ENCODE peak calls at places on chromosomes 2 and 18, in six cellular contexts. Q, G, U, R, E and S are unnamed samples.

GRCh38 chr2:119468154-119468955 is 36.7 kb downstream of the TMEM37 start:
- DNase-seq in U (no peak), Q (no peak), E (no peak), G (no peak), R (no peak), S (no peak)

GRCh38 chr2:238244151-238244550 is 4.3 kb upstream of the HES6 start:
- DNase-seq in U (no peak), E (no peak), R (no peak), Q (no peak), G (no peak), S (no peak)

GRCh38 chr2:176535480-176536113 is 266.4 kb downstream of the MTX2 start:
- DNase-seq in R (no peak), U (no peak), G (no peak), Q (no peak), E (no peak), S (no peak)

GRCh38 chr2:241389697-241390096 is 33.6 kb downstream of the FARP2 start:
- DNase-seq in G (no peak), U (no peak), R (no peak), E (no peak), Q (no peak), S (no peak)

GRCh38 chr2:195533771-195534642 is 123.0 kb upstream of the SLC39A10 start:
- DNase-seq in Q (no peak), R (no peak), G (no peak), U (peak; percentile 92), E (no peak), S (no peak)

GRCh38 chr2:98588880-98589425 is 19.4 kb downstream of the COA5 start:
- DNase-seq in Q (no peak), R (no peak), G (no peak), E (no peak), U (no peak), S (no peak)

GRCh38 chr2:151947524-151948165 is 119.4 kb upstream of the ARL5A start:
- DNase-seq in R (no peak), Q (no peak), G (no peak), E (peak; percentile 34), U (peak; percentile 80), S (no peak)

GRCh38 chr2:36356990-36357505 is 1.5 kb downstream of the CRIM1 start:
- DNase-seq in R (no peak), U (no peak), Q (no peak), E (no peak), G (peak; percentile 69), S (no peak)

GRCh38 chr2:178829299-178829698 is 22.1 kb upstream of the TTN start:
- DNase-seq in R (no peak), E (no peak), G (no peak), U (no peak), Q (no peak), S (no peak)

GRCh38 chr18:7926526-7926925 is 359.4 kb downstream of the PTPRM start:
- DNase-seq in G (peak; percentile 53), Q (no peak), R (no peak), E (peak; percentile 40), U (no peak), S (no peak)

GRCh38 chr2:178241852-178242551 is 47.7 kb downstream of the OSBPL6 start:
- DNase-seq in G (no peak), E (peak; percentile 37), U (no peak), R (peak; percentile 54), Q (no peak), S (no peak)

GRCh38 chr18:62131305-62131909 is 55.4 kb downstream of the PIGN start:
- DNase-seq in E (peak; percentile 51), G (peak; percentile 55), U (no peak), R (peak; percentile 65), Q (no peak), S (peak; percentile 51)

GRCh38 chr2:28993211-28993960 is 12.3 kb downstream of the TOGARAM2 start:
- DNase-seq in G (no peak), R (peak; percentile 76), U (no peak), Q (no peak), E (peak; percentile 57), S (no peak)

GRCh38 chr2:119476301-119477117 is 44.9 kb downstream of the TMEM37 start:
- DNase-seq in U (no peak), R (peak; percentile 49), G (peak; percentile 79), E (peak; percentile 63), Q (no peak), S (no peak)

GRCh38 chr2:26562811-26563645 is 78.1 kb downstream of the CIB4 start:
- DNase-seq in U (peak; percentile 79), G (no peak), E (peak; percentile 83), Q (peak; percentile 61), R (peak; percentile 63), S (no peak)

GRCh38 chr18:48924621-48925601 is 25.9 kb downstream of the SMAD7 start:
- DNase-seq in G (no peak), R (peak; percentile 33), E (no peak), U (peak; percentile 74), Q (no peak), S (no peak)

GRCh38 chr2:237896941-237897340 is 37.5 kb downstream of the RAMP1 start:
- DNase-seq in G (no peak), U (peak; percentile 70), Q (no peak), R (no peak), E (no peak), S (no peak)

GRCh38 chr2:10897956-10898355 is 13.8 kb upstream of the KCNF1 start:
- DNase-seq in G (no peak), R (no peak), Q (no peak), U (no peak), E (no peak), S (no peak)

GRCh38 chr2:224869601-224870000 is 153.4 kb upstream of the CCDC195 start:
- DNase-seq in Q (no peak), E (no peak), G (no peak), R (no peak), U (no peak), S (no peak)

GRCh38 chr2:215728504-215729065 is 284.8 kb downstream of the MREG start:
- DNase-seq in U (no peak), Q (no peak), G (peak; percentile 34), E (no peak), R (no peak), S (no peak)

GRCh38 chr2:237440819-237441281 is 26.9 kb upstream of the COL6A3 start:
- DNase-seq in E (no peak), R (no peak), U (no peak), Q (no peak), G (no peak), S (no peak)

GRCh38 chr2:172484253-172484652 is 56.9 kb downstream of the ITGA6 start:
- DNase-seq in Q (no peak), U (no peak), G (peak; percentile 41), E (no peak), R (no peak), S (no peak)

GRCh38 chr2:10331033-10331701 is 28.5 kb downstream of the HPCAL1 start:
- DNase-seq in G (no peak), R (peak; percentile 78), U (peak; percentile 76), E (peak; percentile 78), Q (no peak), S (peak; percentile 65)

GRCh38 chr2:189222440-189222839 is 42.9 kb upstream of the COL5A2 start:
- DNase-seq in Q (no peak), G (no peak), U (peak; percentile 76), E (peak; percentile 84), R (peak; percentile 47), S (no peak)

GRCh38 chr2:37417321-37417720 is 72.9 kb downstream of the QPCT start:
- DNase-seq in U (no peak), E (no peak), Q (no peak), R (no peak), G (no peak), S (no peak)

GRCh38 chr2:152298754-152299153 is 36.2 kb upstream of the FMNL2 start:
- DNase-seq in E (no peak), Q (no peak), U (no peak), R (no peak), G (no peak), S (no peak)

GRCh38 chr18:58970943-58971799 is 106.5 kb downstream of the ZNF532 start:
- DNase-seq in R (no peak), U (no peak), E (no peak), G (no peak), Q (no peak), S (no peak)

GRCh38 chr2:189129971-189130370 is 49.6 kb downstream of the COL5A2 start:
- DNase-seq in U (no peak), E (no peak), Q (no peak), R (no peak), G (no peak), S (no peak)

GRCh38 chr2:238720232-238720672 is 127.6 kb upstream of the TWIST2 start:
- DNase-seq in U (peak; percentile 87), E (peak; percentile 54), Q (no peak), G (peak; percentile 58), R (peak; percentile 59), S (no peak)

GRCh38 chr2:25598332-25598731 is 75.0 kb downstream of the DTNB start:
- DNase-seq in U (no peak), E (no peak), R (no peak), G (no peak), Q (no peak), S (no peak)

GRCh38 chr2:26672112-26672817 is 20.3 kb upstream of the KCNK3 start:
- DNase-seq in G (no peak), U (peak; percentile 20), E (no peak), Q (peak; percentile 15), R (no peak), S (no peak)

GRCh38 chr2:107685587-107685986 is 141.1 kb upstream of the RGPD4 start:
- DNase-seq in Q (no peak), E (no peak), R (no peak), G (no peak), U (no peak), S (no peak)

DNA sequence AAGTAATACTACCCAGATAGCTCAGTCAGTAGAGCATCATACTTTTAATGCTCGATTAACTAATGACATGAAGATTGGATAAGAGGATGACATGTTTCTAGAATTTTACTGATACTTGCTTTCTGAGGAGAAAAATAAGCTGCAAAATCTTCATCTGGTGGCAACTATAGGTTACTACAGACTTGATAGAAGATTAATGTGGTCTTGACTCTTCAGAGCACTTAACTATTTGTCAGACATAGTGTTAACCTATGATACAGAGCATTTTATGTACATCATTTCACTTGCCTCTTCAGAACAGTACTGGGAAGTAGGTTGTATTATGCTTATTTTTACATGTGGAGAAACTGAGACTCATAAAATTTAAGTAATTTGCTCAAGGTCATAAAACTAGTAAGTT is 83.9 kb downstream of the UBR3 start:
- DNase-seq in E (no peak), G (no peak), U (no peak), R (no peak), Q (no peak), S (no peak)
- H3K4me1 ChIP-seq in E (no peaks in the 10 kb centered on the region), G (no peaks in the 10 kb centered on the region), U (no peaks in the 10 kb centered on the region), R (no peaks in the 10 kb centered on the region), Q (no peaks in the 10 kb centered on the region), S (no peaks in the 10 kb centered on the region)

DNA sequence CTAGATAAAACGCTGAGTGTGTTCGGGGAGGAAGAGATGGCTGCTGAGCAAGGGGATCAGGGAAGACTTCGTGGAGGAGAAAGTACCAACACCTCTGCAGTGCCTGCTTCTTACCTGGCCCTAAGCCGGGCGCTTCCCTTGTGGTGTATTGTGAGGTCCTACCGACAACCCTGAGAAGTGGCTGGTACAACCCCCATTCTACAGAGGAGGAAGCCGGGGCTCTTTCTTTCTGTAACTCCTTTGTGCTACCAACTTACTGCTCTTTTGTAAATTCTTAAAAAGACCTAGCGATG is 96.9 kb downstream of the ARMC9 start:
- DNase-seq in G (no peak), Q (no peak), R (no peak), E (no peak), U (no peak), S (no peak)
- H3K4me3 ChIP-seq in G (no peak overlapping the region), Q (no peak overlapping the region), R (no peak overlapping the region), E (no peak overlapping the region), U (no peak overlapping the region), S (no peak overlapping the region)

GRCh38 chr2:144465723-144466122 is 54.2 kb downstream of the ZEB2 start:
- DNase-seq in G (no peak), E (no peak), R (no peak), Q (no peak), U (no peak), S (no peak)
- H3K4me1 ChIP-seq in G (no peaks in the 10 kb centered on the region), E (no peaks in the 10 kb centered on the region), R (peaks cover 3% of the 10 kb centered on the region), Q (no peaks in the 10 kb centered on the region), U (peaks cover 3% of the 10 kb centered on the region), S (no peaks in the 10 kb centered on the region)

GRCh38 chr2:65708129-65708528 is 275.7 kb upstream of the SPRED2 start:
- DNase-seq in U (no peak), Q (no peak), G (no peak), R (no peak), E (no peak), S (no peak)
- H3K4me3 ChIP-seq in U (no peak overlapping the region), Q (no peak overlapping the region), G (no peak overlapping the region), R (no peak overlapping the region), E (no peak overlapping the region), S (no peak overlapping the region)